ENCODE peak calls at places on chromosomes 11 and 22, in seven cellular contexts. N, T, V, P, D, R and S are unnamed samples.

GRCh38 chr22:40400173-40400572 is 29.8 kb downstream of the SGSM3 start:
- DNase-seq in D (no peak), T (no peak), N (peak; percentile 42), P (no peak), R (no peak), V (no peak), S (no peak)

GRCh38 chr22:39117585-39118191 is 20.6 kb downstream of the APOBEC3H start:
- DNase-seq in T (no peak), P (no peak), D (no peak), V (peak; percentile 33), R (no peak), N (peak; percentile 81), S (peak; percentile 56)

GRCh38 chr22:36116127-36116526 is 44.4 kb downstream of the APOL3 start:
- DNase-seq in T (no peak), P (no peak), D (no peak), R (no peak), N (no peak), V (no peak), S (peak; percentile 20)

GRCh38 chr11:33687733-33688479 is 12.7 kb downstream of the C11orf91 start:
- DNase-seq in D (peak; percentile 68), R (no peak), P (peak; percentile 72), V (peak; percentile 40), T (no peak), N (no peak), S (no peak)

GRCh38 chr11:116849491-116849890 is 12.1 kb upstream of the APOA1 start:
- DNase-seq in V (no peak), P (no peak), D (no peak), T (no peak), N (no peak), R (no peak), S (no peak)

GRCh38 chr22:48188211-48188845 is 1425.9 kb downstream of the TBC1D22A start:
- DNase-seq in P (no peak), D (no peak), V (peak; percentile 19), T (no peak), N (no peak), R (no peak), S (no peak)

GRCh38 chr11:117037279-117037951 is 60.8 kb downstream of the SIK3 start:
- DNase-seq in P (no peak), R (no peak), N (no peak), D (no peak), T (no peak), V (no peak), S (no peak)

GRCh38 chr11:81070948-81071347 is 1630.1 kb upstream of the TENM4 start:
- DNase-seq in D (no peak), N (no peak), V (no peak), T (no peak), R (no peak), P (no peak), S (no peak)

GRCh38 chr11:35305670-35306382 is 113.5 kb downstream of the SLC1A2 start:
- DNase-seq in T (no peak), P (peak; percentile 53), R (no peak), D (peak; percentile 17), V (peak; percentile 51), N (peak; percentile 37), S (no peak)

GRCh38 chr11:19511066-19511412 is 201.6 kb upstream of the NAV2 start:
- DNase-seq in P (no peak), R (no peak), T (no peak), V (no peak), N (no peak), D (no peak), S (no peak)

GRCh38 chr22:42967933-42968332 is 47.0 kb downstream of the PACSIN2 start:
- DNase-seq in R (no peak), P (no peak), D (no peak), N (peak; percentile 58), T (peak; percentile 89), V (peak; percentile 53), S (peak; percentile 82)

GRCh38 chr11:119471329-119471728 is 48.4 kb upstream of the THY1 start:
- DNase-seq in P (peak; percentile 47), R (no peak), T (no peak), V (no peak), N (no peak), D (no peak), S (no peak)

GRCh38 chr11:119472186-119472855 is 49.3 kb upstream of the THY1 start:
- DNase-seq in D (no peak), N (no peak), P (no peak), R (no peak), T (no peak), V (no peak), S (no peak)

GRCh38 chr11:119468511-119468910 is 45.5 kb upstream of the THY1 start:
- DNase-seq in V (no peak), D (no peak), R (no peak), T (no peak), P (peak; percentile 33), N (no peak), S (no peak)

GRCh38 chr11:119472856-119473222 is 49.9 kb upstream of the THY1 start:
- DNase-seq in D (no peak), R (no peak), N (no peak), T (no peak), V (no peak), P (peak; percentile 37), S (no peak)

GRCh38 chr11:119470316-119471266 is 47.6 kb upstream of the THY1 start:
- DNase-seq in D (no peak), P (peak; percentile 43), N (no peak), T (no peak), R (no peak), V (no peak), S (no peak)
- TF ChIP-seq EP300 in D (no peak), P (no peak), N (peak; percentile 78), T (no peak), R (peak; percentile 22), V (no peak), S (peak; percentile 69)

GRCh38 chr11:10623797-10624761 is 55.6 kb upstream of the LYVE1 start:
- DNase-seq in T (no peak), V (peak; percentile 63), D (peak; percentile 52), R (no peak), N (peak; percentile 40), P (peak; percentile 84), S (peak; percentile 76)
- TF ChIP-seq EP300 in T (peak; percentile 55), V (no peak), D (peak; percentile 30), R (no peak), N (no peak), P (no peak), S (no peak)

GRCh38 chr11:72347691-72348090 is 86.6 kb downstream of the CLPB start:
- DNase-seq in R (no peak), V (no peak), N (no peak), T (no peak), P (no peak), D (no peak), S (no peak)

GRCh38 chr11:72350752-72351151 is 83.6 kb downstream of the CLPB start:
- DNase-seq in P (no peak), V (no peak), T (no peak), N (no peak), D (no peak), R (no peak), S (no peak)

GRCh38 chr11:72348250-72348649 is 86.1 kb downstream of the CLPB start:
- DNase-seq in R (no peak), D (no peak), V (no peak), N (no peak), P (no peak), T (no peak), S (no peak)

GRCh38 chr11:72349053-72349452 is 85.3 kb downstream of the CLPB start:
- DNase-seq in R (no peak), P (no peak), N (no peak), T (no peak), D (no peak), V (no peak), S (no peak)

DNA sequence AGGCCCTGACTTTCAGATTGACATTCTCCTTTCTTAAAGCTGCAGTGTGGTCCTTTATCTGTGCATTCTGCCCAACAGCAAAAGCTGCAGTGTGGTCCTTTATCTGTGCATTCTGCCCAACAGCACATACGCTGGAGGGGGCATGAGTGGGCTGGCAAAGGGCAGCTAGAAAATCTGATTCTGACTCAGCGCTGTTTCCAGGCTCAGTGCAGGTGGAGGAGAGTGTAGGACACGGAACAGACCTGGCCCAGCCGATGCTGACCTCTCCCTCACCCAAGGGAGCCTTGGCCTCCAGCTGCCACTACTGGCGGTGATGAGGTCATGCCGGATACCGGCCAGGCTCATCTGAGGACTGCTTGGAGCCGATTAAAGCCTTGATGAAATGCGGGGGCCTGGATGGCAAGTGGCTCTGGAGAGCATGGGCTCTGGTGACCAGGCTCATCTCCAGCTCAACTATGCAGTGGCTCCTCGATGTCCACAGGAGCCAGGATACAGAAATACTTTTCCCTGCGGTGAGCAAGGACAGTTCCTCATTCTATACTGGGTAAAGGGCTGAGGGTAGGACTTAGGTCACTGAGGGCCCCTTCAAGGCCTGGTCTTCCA is 84.6 kb downstream of the CLPB start:
- DNase-seq in V (peak; percentile 22), D (no peak), N (no peak), R (no peak), T (no peak), P (no peak), S (peak; percentile 67)
- TF ChIP-seq EP300 in V (peak; percentile 59), D (no peak), N (no peak), R (no peak), T (no peak), P (no peak), S (no peak)

GRCh38 chr11:6568191-6568918 is 35.1 kb downstream of the RRP8 start:
- DNase-seq in T (no peak), D (no peak), P (peak; percentile 65), V (peak; percentile 86), N (no peak), R (no peak), S (peak; percentile 65)
- TF ChIP-seq EP300 in T (no peak), D (no peak), P (no peak), V (peak; percentile 64), N (no peak), R (no peak), S (no peak)

GRCh38 chr11:68934666-68935065 is 31.0 kb downstream of the IGHMBP2 start:
- DNase-seq in P (no peak), R (no peak), T (no peak), V (no peak), D (no peak), N (no peak), S (no peak)
- TF ChIP-seq EP300 in P (no peak), R (no peak), T (no peak), V (no peak), D (no peak), N (no peak), S (no peak)